ENCODE peak calls at places on chromosomes 16 and 17, in ten cellular contexts. Q, H, A, E, G, S, Y, I, L and C are unnamed samples.

GRCh38 chr17:40430272-40431230 is 12.7 kb upstream of the IGFBP4 start:
- DNase-seq in Q (no peak), H (no peak), A (no peak), E (no peak), G (no peak), S (no peak), Y (no peak), I (no peak), L (no peak), C (no peak)

GRCh38 chr16:89711601-89712475 is 8.9 kb downstream of the VPS9D1 start:
- DNase-seq in Q (no peak), H (peak; percentile 97), A (peak; percentile 28), E (peak; percentile 99), G (no peak), S (no peak), Y (peak; percentile 78), I (no peak), L (peak; percentile 77), C (no peak)

GRCh38 chr17:11628374-11628773 is 30.1 kb downstream of the DNAH9 start:
- DNase-seq in Q (no peak), H (no peak), A (no peak), E (no peak), G (no peak), S (no peak), Y (no peak), I (no peak), L (no peak), C (peak; percentile 53)

GRCh38 chr17:72725432-72726068 is 366.9 kb downstream of the SLC39A11 start:
- DNase-seq in Q (peak; percentile 47), H (peak; percentile 48), A (peak; percentile 66), E (peak; percentile 42), G (no peak), S (no peak), Y (peak; percentile 36), I (peak; percentile 32), L (peak; percentile 61), C (no peak)

GRCh38 chr17:76528156-76528527 is 9.4 kb downstream of the CYGB start:
- DNase-seq in Q (no peak), H (no peak), A (no peak), E (no peak), G (no peak), S (no peak), Y (no peak), I (no peak), L (no peak), C (no peak)

GRCh38 chr16:84179612-84180320 is 7.1 kb downstream of the TAF1C start:
- DNase-seq in Q (no peak), H (no peak), A (no peak), E (no peak), G (no peak), S (no peak), Y (no peak), I (no peak), L (no peak), C (no peak)

GRCh38 chr16:62907562-62907961 is 871.3 kb upstream of the CDH8 start:
- DNase-seq in Q (no peak), H (no peak), A (no peak), E (no peak), G (no peak), S (no peak), Y (no peak), I (no peak), L (no peak), C (no peak)

GRCh38 chr17:39653662-39654331 is 11.4 kb upstream of the TCAP start:
- DNase-seq in Q (peak; percentile 54), H (peak; percentile 49), A (peak; percentile 47), E (peak; percentile 94), G (no peak), S (peak; percentile 60), Y (peak; percentile 65), I (no peak), L (peak; percentile 83), C (peak; percentile 92)

GRCh38 chr17:9763643-9764042 is 27.7 kb downstream of the DHRS7C start:
- DNase-seq in Q (no peak), H (no peak), A (no peak), E (no peak), G (no peak), S (no peak), Y (no peak), I (no peak), L (no peak), C (no peak)

GRCh38 chr16:81492307-81492706 is 47.7 kb downstream of the CMIP start:
- DNase-seq in Q (peak; percentile 53), H (no peak), A (no peak), E (no peak), G (no peak), S (no peak), Y (no peak), I (no peak), L (peak; percentile 39), C (no peak)

GRCh38 chr17:17782425-17783120 is 54.2 kb downstream of the SREBF1 start:
- DNase-seq in Q (peak; percentile 61), H (no peak), A (no peak), E (peak; percentile 65), G (no peak), S (no peak), Y (no peak), I (no peak), L (no peak), C (no peak)

GRCh38 chr16:11439216-11439615 is 94.0 kb downstream of the RMI2 start:
- DNase-seq in Q (no peak), H (no peak), A (no peak), E (no peak), G (no peak), S (no peak), Y (no peak), I (no peak), L (no peak), C (no peak)

DNA sequence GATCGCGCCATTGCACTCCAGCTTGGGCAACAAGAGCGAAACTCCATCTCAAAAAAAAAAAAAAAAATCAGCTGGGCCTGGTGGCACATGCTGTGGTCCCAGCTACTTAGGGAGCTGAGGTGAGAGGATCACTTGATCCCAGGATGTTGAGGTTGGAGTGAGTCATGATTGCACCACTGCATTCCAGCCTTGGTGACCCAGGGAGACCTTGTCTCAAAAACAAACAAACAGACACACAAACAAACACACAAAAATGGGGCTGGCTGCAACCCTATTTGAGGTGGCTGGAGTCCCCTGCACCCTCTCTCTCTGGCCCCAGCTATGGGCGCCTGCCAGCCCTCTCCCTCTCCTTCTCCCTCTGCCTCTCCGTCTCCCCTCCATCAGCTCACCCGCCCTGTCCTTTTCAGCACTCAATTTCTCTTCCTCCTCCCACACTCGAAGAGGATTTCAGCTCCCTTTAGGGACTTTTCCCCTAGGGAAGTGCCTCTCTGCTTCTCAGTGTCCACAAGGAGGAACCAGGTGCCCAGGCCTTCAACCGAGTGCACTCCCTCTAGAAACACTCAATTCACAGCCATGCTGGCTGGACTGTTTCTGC is 17.5 kb upstream of the TFAP4 start:
- DNase-seq in Q (no peak), H (peak; percentile 50), A (no peak), E (no peak), G (no peak), S (no peak), Y (no peak), I (no peak), L (no peak), C (no peak)
- TF ChIP-seq CTCF in Q (no peak), H (peak; percentile 49), A (peak; percentile 40), E (no peak), G (peak; percentile 48), S (no peak), Y (no peak), I (peak; percentile 37), L (no peak), C (no peak)

GRCh38 chr16:58389724-58390123 is 2.5 kb upstream of the GINS3 start:
- DNase-seq in Q (no peak), H (no peak), A (no peak), E (no peak), G (no peak), S (no peak), Y (no peak), I (no peak), L (no peak), C (no peak)

GRCh38 chr16:58393138-58393504 is 850 bp downstream of the GINS3 start:
- DNase-seq in Q (no peak), H (peak; percentile 16), A (no peak), E (peak; percentile 46), G (no peak), S (no peak), Y (no peak), I (no peak), L (no peak), C (no peak)

DNA sequence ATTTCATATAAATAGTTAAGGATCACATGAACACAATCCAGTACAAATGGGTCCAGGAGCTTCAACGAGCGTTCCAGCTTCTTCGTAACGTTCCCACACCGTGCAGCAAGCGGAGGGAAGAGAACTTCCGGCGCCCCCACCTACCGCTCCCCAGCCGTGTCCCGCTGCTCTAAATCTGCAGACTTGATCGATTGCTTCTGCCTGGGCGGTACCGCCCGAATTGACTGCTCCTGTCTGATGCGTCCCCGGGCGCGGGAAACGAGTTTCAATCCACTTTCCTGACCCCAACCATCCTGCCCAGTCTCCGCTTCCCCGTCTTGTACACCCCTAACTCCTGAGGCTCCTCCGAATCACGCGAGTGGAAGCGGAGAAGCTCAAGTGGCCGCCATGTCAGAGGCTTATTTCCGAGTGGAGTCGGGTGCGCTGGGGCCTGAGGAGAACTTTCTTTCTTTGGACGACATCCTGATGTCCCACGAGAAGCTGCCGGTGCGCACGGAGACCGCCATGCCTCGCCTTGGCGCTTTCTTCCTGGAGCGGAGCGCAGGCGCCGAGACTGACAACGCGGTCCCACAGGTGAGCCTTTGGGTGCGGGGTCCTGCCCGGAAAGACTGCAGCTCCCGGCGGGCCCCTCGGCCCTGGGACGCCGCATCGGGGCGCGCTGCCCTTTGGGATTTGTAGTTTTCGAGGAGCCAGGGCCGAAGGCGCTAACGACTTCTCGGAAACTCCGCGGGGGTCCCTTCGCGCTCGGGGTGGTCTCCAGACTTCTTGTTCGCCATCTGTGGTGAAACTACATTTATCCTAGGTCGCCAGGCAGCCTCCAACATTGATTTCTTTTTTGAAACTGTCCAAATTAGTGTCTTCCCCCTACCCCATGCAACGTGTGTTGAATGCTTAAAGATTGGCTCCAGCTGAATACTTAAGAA is at the start of gene GINS3:
- DNase-seq in Q (peak; percentile 79), H (peak; percentile 86), A (peak; percentile 82), E (peak; percentile 92), G (peak; percentile 74), S (peak; percentile 85), Y (peak; percentile 85), I (peak; percentile 67), L (peak; percentile 76), C (peak; percentile 84)
- TF ChIP-seq CTCF in Q (no peak), H (no peak), A (peak; percentile 14), E (no peak), G (no peak), S (no peak), Y (no peak), I (no peak), L (no peak), C (no peak)

DNA sequence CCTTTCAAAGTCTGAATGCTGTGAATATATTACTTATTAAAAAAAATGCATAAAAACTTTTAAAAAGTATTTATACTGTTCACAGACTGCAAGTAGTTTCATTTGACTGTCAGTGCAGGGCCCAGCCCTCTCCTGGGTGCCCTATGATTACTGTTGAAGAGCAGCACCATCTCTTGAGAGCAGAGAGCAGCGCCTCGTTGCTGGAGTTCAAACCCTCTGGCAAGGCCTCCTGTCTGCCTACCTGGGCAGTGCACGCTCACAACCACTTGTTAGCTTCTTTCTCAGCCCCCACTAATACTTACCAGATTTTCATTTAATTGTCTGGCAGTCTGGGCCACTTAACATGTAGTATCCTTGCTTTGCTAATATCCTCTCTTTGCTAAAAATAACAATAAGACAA is 233.4 kb downstream of the PHKB start:
- DNase-seq in Q (no peak), H (no peak), A (no peak), E (no peak), G (no peak), S (no peak), Y (no peak), I (no peak), L (no peak), C (no peak)
- TF ChIP-seq CTCF in Q (no peak), H (no peak), A (no peak), E (peak; percentile 13), G (no peak), S (no peak), Y (no peak), I (no peak), L (no peak), C (no peak)

GRCh38 chr17:21452377-21453143 is 76.4 kb downstream of the KCNJ12 start:
- DNase-seq in Q (peak; percentile 53), H (peak; percentile 13), A (peak; percentile 13), E (no peak), G (peak; percentile 4), S (peak; percentile 72), Y (peak; percentile 27), I (peak; percentile 43), L (peak; percentile 45), C (peak; percentile 63)
- TF ChIP-seq CTCF in Q (peak; percentile 42), H (peak; percentile 31), A (peak; percentile 59), E (peak; percentile 39), G (peak; percentile 64), S (peak; percentile 75), Y (no peak), I (peak; percentile 76), L (peak; percentile 62), C (no peak)